ENCODE peak calls at places on chromosomes 12 and 14, in five cellular contexts. K is AG04450; P is NCI-H2029; J is cerebellar nuclear complex; S is stimulated activated CD8-positive, alpha-beta memory T cell treated with anti-CD3 and anti-CD28 coated beads, Interleukin-7, amount 100 ng/mL, for 1 hour. F is an unnamed sample.

GRCh38 chr12:130456375-130457199 is 118.9 kb downstream of the PIWIL1 start:
- DNase-seq in S (no peak), K (no peak), J (no peak), P (peak), F (no peak)

GRCh38 chr14:21987937-21988336 is 314.3 kb upstream of the OR4E1 start:
- DNase-seq in P (no peak), K (no peak), J (no peak), S (no peak), F (no peak)

GRCh38 chr12:89461649-89462612 is 62.7 kb downstream of the GALNT4 start:
- DNase-seq in K (peak), S (no peak), J (no peak), P (peak), F (no peak)

GRCh38 chr14:23362200-23362599 is 2.8 kb downstream of the EFS start:
- DNase-seq in K (no peak), S (no peak), P (no peak), J (no peak), F (no peak)

GRCh38 chr14:103675957-103676356 is 39.3 kb downstream of the XRCC3 start:
- DNase-seq in K (no peak), S (no peak), J (no peak), P (no peak), F (no peak)

GRCh38 chr12:13167226-13167625 is 29.3 kb upstream of the EMP1 start:
- DNase-seq in K (no peak), J (no peak), S (no peak), P (no peak), F (no peak)

GRCh38 chr12:58241099-58241498 is 299.7 kb downstream of the ATP23 start:
- DNase-seq in K (no peak), J (no peak), S (no peak), P (no peak), F (no peak)

GRCh38 chr12:49068879-49069506 is 786 bp downstream of the RHEBL1 start:
- DNase-seq in S (no peak), J (no peak), P (no peak), K (no peak), F (no peak)

GRCh38 chr14:90508536-90509254 is 111.9 kb downstream of the CALM1 start:
- DNase-seq in K (no peak), P (no peak), S (no peak), J (no peak), F (no peak)

GRCh38 chr14:104799657-104800599 is 973 bp upstream of the ZBTB42 start:
- DNase-seq in K (peak), J (no peak), S (peak), P (no peak), F (no peak)

GRCh38 chr14:70018713-70019201 is 139.5 kb downstream of the SMOC1 start:
- DNase-seq in J (no peak), K (no peak), P (no peak), S (no peak), F (no peak)

GRCh38 chr14:68978550-68978911 is 571 bp downstream of the ACTN1 start:
- DNase-seq in J (no peak), P (no peak), S (no peak), K (no peak), F (no peak)

GRCh38 chr12:6053541-6053940 is 70.9 kb downstream of the VWF start:
- DNase-seq in K (no peak), J (no peak), S (no peak), P (no peak), F (no peak)

GRCh38 chr12:72476301-72476700 is 204.1 kb downstream of the TRHDE start:
- DNase-seq in J (no peak), P (no peak), K (no peak), S (no peak), F (no peak)

GRCh38 chr12:69578283-69578682 is 7.0 kb upstream of the CCT2 start:
- DNase-seq in K (no peak), J (no peak), P (no peak), S (no peak), F (no peak)

GRCh38 chr14:88554458-88555286 is at the start of gene PTPN21:
- DNase-seq in J (no peak), S (no peak), K (no peak), P (no peak), F (no peak)

GRCh38 chr14:74956000-74956279 is 543 bp upstream of the PGF start:
- DNase-seq in P (no peak), S (no peak), J (no peak), K (no peak), F (no peak)

GRCh38 chr12:95789126-95790024 is 1.2 kb downstream of the NTN4 start:
- DNase-seq in J (no peak), P (no peak), K (no peak), S (no peak), F (no peak)

GRCh38 chr12:83114042-83114441 is 427.3 kb downstream of the TMTC2 start:
- DNase-seq in J (no peak), P (no peak), S (no peak), K (no peak), F (no peak)

GRCh38 chr12:4918950-4919660 is 9.4 kb downstream of the KCNA1 start:
- DNase-seq in J (peak), K (no peak), P (no peak), S (no peak), F (no peak)

GRCh38 chr12:104063712-104064030 is 660 bp upstream of the HCFC2 start:
- DNase-seq in K (no peak), J (no peak), P (peak), S (no peak), F (no peak)

GRCh38 chr12:113116875-113117274 is 18.7 kb downstream of the RASAL1 start:
- DNase-seq in K (no peak), P (peak), S (no peak), J (no peak), F (no peak)

GRCh38 chr12:51076235-51076930 is 7.0 kb downstream of the CSRNP2 start:
- DNase-seq in J (no peak), K (no peak), S (no peak), P (no peak), F (no peak)

GRCh38 chr14:68476212-68476964 is 316.5 kb downstream of the ZFP36L1 start:
- DNase-seq in P (no peak), S (no peak), J (no peak), K (peak), F (no peak)

F was measured in cortex of kidney.